ENCODE peak calls at places on chromosomes 12 and 14, in eight cellular contexts. W is GM13976, S is RWPE1, Y is A549, Q is caudate nucleus, R is activated B cell treated with CpG ODN at 0.5 μM for 24 hours, H is MM.1S, L is thoracic aorta. F is an unnamed sample.

GRCh38 chr14:61106627-61107147 is 125.6 kb downstream of the SLC38A6 start:
- DNase-seq in W (no peak), S (no peak), Y (no peak), Q (no peak), R (no peak), H (no peak), L (no peak), F (no peak)

GRCh38 chr14:75604979-75605825 is 26.8 kb downstream of the FLVCR2 start:
- DNase-seq in W (no peak), S (no peak), Y (no peak), Q (no peak), R (no peak), H (no peak), L (no peak), F (no peak)

GRCh38 chr12:111430418-111431353 is 25.0 kb downstream of the SH2B3 start:
- DNase-seq in W (peak), S (no peak), Y (no peak), Q (no peak), R (peak), H (peak), L (no peak), F (no peak)

GRCh38 chr12:4225571-4225970 is 48.0 kb upstream of the CCND2 start:
- DNase-seq in W (no peak), S (no peak), Y (no peak), Q (no peak), R (no peak), H (no peak), L (no peak), F (no peak)

GRCh38 chr12:38934696-38935095 is 29.3 kb upstream of the CPNE8 start:
- DNase-seq in W (no peak), S (no peak), Y (no peak), Q (no peak), R (no peak), H (no peak), L (no peak), F (no peak)

GRCh38 chr12:92216092-92216491 is 70.4 kb upstream of the BTG1 start:
- DNase-seq in W (no peak), S (no peak), Y (no peak), Q (no peak), R (no peak), H (no peak), L (no peak), F (no peak)

GRCh38 chr12:12282761-12283160 is 15.9 kb upstream of the LRP6 start:
- DNase-seq in W (no peak), S (peak), Y (no peak), Q (no peak), R (no peak), H (no peak), L (no peak), F (no peak)

GRCh38 chr14:43410631-43411030 is 1096.5 kb downstream of the FSCB start:
- DNase-seq in W (no peak), S (no peak), Y (no peak), Q (no peak), R (no peak), H (no peak), L (no peak), F (no peak)

GRCh38 chr14:104103061-104104005 is 17.8 kb downstream of the ASPG start:
- DNase-seq in W (no peak), S (no peak), Y (no peak), Q (no peak), R (no peak), H (no peak), L (no peak), F (no peak)

GRCh38 chr14:47392351-47392750 is 283.1 kb downstream of the MDGA2 start:
- DNase-seq in W (no peak), S (no peak), Y (no peak), Q (no peak), R (no peak), H (no peak), L (no peak), F (no peak)

GRCh38 chr14:103071544-103072251 is 12.3 kb upstream of the LBHD2 start:
- DNase-seq in W (no peak), S (peak), Y (no peak), Q (no peak), R (no peak), H (no peak), L (no peak), F (no peak)